ENCODE peak calls at places on chromosome 18, in ten cellular contexts. C is breast epithelium; S is A172; N is HepG2; Y is stimulated activated naive CD4-positive, alpha-beta T cell; U is NCI-H1436; P is Daoy; E is HEK293T; G is fibroblast of lung; R is activated CD8-positive, alpha-beta memory T cell treated with anti-CD3 and anti-CD28 coated beads, Interleukin-2, amount 50 U/mL, for 4 hours. F is an unnamed sample.

GRCh38 chr18:59008302-59008974 is 131.2 kb upstream of the SEC11C start:
- DNase-seq in C (peak), E (no peak), S (peak), R (no peak), N (no peak), P (peak), G (peak), U (no peak), Y (no peak), F (no peak)

GRCh38 chr18:9101730-9102390 is 639 bp upstream of the NDUFV2 start:
- DNase-seq in S (peak), G (peak), E (no peak), C (no peak), U (no peak), N (peak), P (peak), Y (no peak), R (no peak), F (no peak)

GRCh38 chr18:50099725-50100414 is 95.1 kb downstream of the MYO5B start:
- DNase-seq in P (peak), G (peak), C (no peak), U (no peak), N (no peak), Y (no peak), R (no peak), S (peak), E (no peak), F (no peak)

GRCh38 chr18:62389761-62390481 is 64.8 kb downstream of the TNFRSF11A start:
- DNase-seq in N (no peak), R (no peak), G (peak), P (no peak), C (no peak), U (no peak), Y (no peak), E (no peak), S (no peak), F (no peak)

GRCh38 chr18:46509530-46509929 is 147.5 kb downstream of the LOXHD1 start:
- DNase-seq in G (no peak), R (no peak), Y (no peak), E (no peak), N (no peak), S (no peak), P (no peak), C (no peak), U (no peak), F (no peak)

GRCh38 chr18:31261792-31262582 is 56.0 kb upstream of the DSG1 start:
- DNase-seq in G (peak), N (peak), E (no peak), S (no peak), P (no peak), U (no peak), Y (no peak), C (no peak), R (no peak), F (no peak)

GRCh38 chr18:52288403-52289004 is 51.5 kb upstream of the DCC start:
- DNase-seq in G (no peak), E (peak), U (peak), Y (no peak), C (no peak), P (no peak), N (peak), S (peak), R (no peak), F (no peak)

GRCh38 chr18:77108001-77108692 is 24.4 kb downstream of the MBP start:
- DNase-seq in C (peak), Y (no peak), N (no peak), S (peak), G (peak), R (no peak), U (no peak), P (peak), E (no peak), F (no peak)

GRCh38 chr18:74596959-74597661 is 560 bp upstream of the ZNF407 start:
- DNase-seq in R (peak), P (peak), C (peak), S (no peak), Y (peak), E (peak), N (peak), U (peak), G (peak), F (peak)

GRCh38 chr18:12882416-12882815 is 1.6 kb downstream of the PTPN2 start:
- DNase-seq in N (no peak), E (no peak), P (no peak), Y (no peak), U (no peak), G (no peak), C (no peak), S (no peak), R (no peak), F (no peak)

GRCh38 chr18:32389868-32390267 is 80.8 kb downstream of the GAREM1 start:
- DNase-seq in P (no peak), R (no peak), Y (no peak), U (peak), E (no peak), N (no peak), G (no peak), C (no peak), S (no peak), F (no peak)

GRCh38 chr18:78786776-78787175 is 192.8 kb upstream of the SALL3 start:
- DNase-seq in P (no peak), C (no peak), G (no peak), S (no peak), N (no peak), Y (no peak), E (no peak), U (no peak), R (no peak), F (no peak)

GRCh38 chr18:59022167-59022945 is 117.3 kb upstream of the SEC11C start:
- DNase-seq in N (no peak), C (peak), G (peak), E (no peak), Y (no peak), S (no peak), U (no peak), P (no peak), R (no peak), F (no peak)

GRCh38 chr18:24403076-24403475 is 5.5 kb upstream of the OSBPL1A start:
- DNase-seq in R (no peak), N (no peak), S (no peak), Y (no peak), G (no peak), E (no peak), P (no peak), C (no peak), U (no peak), F (no peak)

GRCh38 chr18:10528439-10528838 is 2.6 kb downstream of the NAPG start:
- DNase-seq in G (no peak), C (no peak), Y (no peak), N (no peak), E (no peak), P (no peak), S (no peak), R (no peak), U (no peak), F (no peak)

GRCh38 chr18:33670052-33670451 is 92.0 kb downstream of the ASXL3 start:
- DNase-seq in Y (no peak), C (no peak), G (no peak), N (no peak), U (no peak), S (no peak), E (peak), R (no peak), P (no peak), F (no peak)

GRCh38 chr18:61541673-61542072 is 208.4 kb downstream of the CDH20 start:
- DNase-seq in G (no peak), S (no peak), C (no peak), P (no peak), N (no peak), Y (no peak), U (no peak), R (no peak), E (no peak), F (no peak)